ENCODE peak calls at places on chromosomes 5 and 9, in five cellular contexts. K is IMR-90, M is tibial artery, S is H1, U is stomach. L is an unnamed sample. For H3K4me1, the result is how much of the 10 kb centered on the place peaks cover.

GRCh38 chr9:130328349-130328801 is 62.8 kb downstream of the HMCN2 start:
- DNase-seq in K (peak), S (no peak), M (peak), U (peak), L (peak)

GRCh38 chr5:14281746-14282181 is 138.6 kb downstream of the TRIO start:
- DNase-seq in K (no peak), U (no peak), S (no peak), M (no peak), L (no peak)

GRCh38 chr9:100087218-100087617 is 11.6 kb downstream of the ERP44 start:
- DNase-seq in M (no peak), S (no peak), U (no peak), K (peak), L (no peak)

GRCh38 chr5:43017438-43017820 is 22.7 kb downstream of the ANXA2R start:
- DNase-seq in S (no peak), U (no peak), K (peak), M (peak), L (peak)

GRCh38 chr5:92976156-92976555 is 604.9 kb downstream of the NR2F1-AS1 start:
- DNase-seq in M (no peak), S (no peak), K (no peak), U (no peak), L (no peak)

GRCh38 chr9:132647806-132648205 is 22.0 kb downstream of the DDX31 start:
- DNase-seq in M (no peak), U (no peak), K (peak), S (no peak), L (no peak)

GRCh38 chr5:9263656-9264055 is 282.2 kb downstream of the SEMA5A start:
- DNase-seq in U (no peak), M (no peak), S (no peak), K (no peak), L (no peak)

GRCh38 chr5:179801304-179802206 is 5.1 kb downstream of the MGAT4B start:
- DNase-seq in U (peak), M (peak), S (peak), K (peak), L (peak)

GRCh38 chr9:81303658-81304057 is 385.7 kb downstream of the TLE1 start:
- DNase-seq in M (no peak), S (no peak), U (no peak), K (no peak), L (no peak)

GRCh38 chr9:129131300-129132145 is 20.3 kb downstream of the PTPA start:
- DNase-seq in K (peak), U (peak), S (peak), M (peak), L (peak)

GRCh38 chr5:6475626-6476312 is 27.1 kb downstream of the UBE2QL1 start:
- DNase-seq in S (peak), K (no peak), U (peak), M (peak), L (no peak)

GRCh38 chr5:12242960-12243888 is 339.0 kb upstream of the CTNND2 start:
- DNase-seq in U (no peak), S (no peak), K (no peak), M (no peak), L (no peak)

DNA sequence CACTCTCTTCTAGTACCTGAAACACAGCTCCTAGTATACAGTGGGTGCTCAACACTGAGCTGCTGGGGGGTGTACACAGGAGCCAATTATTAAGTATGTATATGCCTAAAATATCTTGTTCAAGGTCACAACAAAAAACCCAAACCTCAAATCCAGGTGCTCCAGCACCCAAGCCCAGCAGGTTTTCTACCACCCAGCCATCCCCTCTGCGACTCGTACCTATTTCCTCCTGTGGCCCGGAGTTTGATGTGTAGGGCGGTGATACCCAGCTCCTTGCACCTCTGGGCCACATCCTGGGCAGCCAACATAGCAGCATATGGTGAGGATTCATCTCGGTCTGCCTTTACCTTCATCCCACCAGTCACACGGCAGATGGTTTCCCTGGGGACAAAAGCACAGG is 3.0 kb downstream of the RPS14 start:
- DNase-seq in K (no peak), M (no peak), S (no peak), U (no peak), L (no peak)
- H3K27ac ChIP-seq in K (no peak), M (no peak), S (peak), U (no peak), L (no peak)

GRCh38 chr5:113221294-113222176 is 213.3 kb downstream of the TSSK1B start:
- DNase-seq in U (no peak), M (no peak), S (peak), K (peak), L (no peak)

GRCh38 chr5:113218200-113218599 is 216.6 kb downstream of the TSSK1B start:
- DNase-seq in U (no peak), K (no peak), S (no peak), M (no peak), L (no peak)

GRCh38 chr5:113217619-113218184 is 217.1 kb downstream of the TSSK1B start:
- DNase-seq in M (no peak), S (no peak), K (no peak), U (no peak), L (no peak)

GRCh38 chr5:113218906-113219517 is 215.8 kb downstream of the TSSK1B start:
- DNase-seq in M (no peak), U (no peak), K (no peak), S (no peak), L (no peak)

GRCh38 chr5:113219695-113220094 is 215.1 kb downstream of the TSSK1B start:
- DNase-seq in K (no peak), M (no peak), U (no peak), S (no peak), L (no peak)
- H3K4me1 ChIP-seq in K (under half), M (under half), U (under half), S (under half), L (under half)

DNA sequence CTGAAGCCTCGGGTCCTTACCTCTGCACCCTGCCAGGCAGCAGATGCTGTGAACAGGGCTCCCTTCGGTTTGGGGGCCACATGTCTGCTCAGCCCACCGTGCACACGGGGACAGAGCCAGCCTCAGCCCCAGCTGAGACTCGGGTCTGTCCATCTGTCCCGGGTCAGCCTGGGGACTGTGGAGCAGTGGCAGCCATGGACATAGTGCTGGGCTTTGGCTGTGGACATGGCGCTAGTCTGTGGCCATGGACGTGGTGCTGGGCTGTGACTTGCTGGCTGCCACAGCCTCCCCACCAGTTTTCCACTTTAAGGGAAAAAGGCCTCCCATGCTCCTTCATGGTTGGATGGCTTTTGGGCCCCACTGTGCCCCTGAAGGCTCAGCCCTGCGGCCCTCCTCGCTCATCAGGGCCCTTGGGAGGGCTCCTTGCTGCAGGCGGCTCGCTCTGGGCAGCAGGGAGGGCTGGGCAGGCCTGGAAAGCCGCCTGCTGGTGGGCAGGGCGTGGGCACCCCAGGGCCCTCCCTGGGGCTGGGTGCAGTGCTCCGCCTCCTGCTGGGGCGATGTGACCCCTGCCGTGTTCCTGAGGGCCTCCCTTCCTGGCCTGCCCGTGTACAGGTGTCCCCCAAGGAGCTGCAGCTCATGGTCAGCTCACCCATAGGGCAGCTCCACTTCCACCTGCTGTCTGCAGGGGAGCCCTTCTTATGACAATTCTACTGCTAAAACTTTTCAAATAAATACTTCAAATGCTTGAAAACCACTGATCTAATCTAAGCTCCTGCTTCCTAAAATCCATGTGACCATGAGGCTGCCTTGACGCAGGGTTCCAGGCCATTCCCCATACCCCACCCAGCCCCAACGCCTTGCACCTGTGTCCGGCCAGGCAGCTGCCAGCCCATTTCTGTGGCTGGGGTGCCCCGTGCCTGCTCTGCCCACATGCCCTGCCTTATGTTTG is 112.1 kb upstream of the LMX1B start:
- DNase-seq in U (no peak), S (no peak), K (no peak), M (no peak), L (no peak)
- TF ChIP-seq CTCF in U (no peak), S (no peak), K (no peak), M (no peak), L (no peak)

GRCh38 chr5:62077387-62077786 is 228.6 kb upstream of the KIF2A start:
- DNase-seq in S (no peak), M (no peak), K (no peak), U (no peak), L (no peak)
- H3K27ac ChIP-seq in S (no peak), M (no peak), K (no peak), U (no peak), L (no peak)

GRCh38 chr9:116337015-116337414 is 183.4 kb downstream of the PAPPA start:
- DNase-seq in U (no peak), S (no peak), M (no peak), K (peak), L (no peak)

GRCh38 chr9:116342071-116342470 is 188.5 kb downstream of the PAPPA start:
- DNase-seq in S (no peak), M (no peak), U (no peak), K (no peak), L (no peak)

GRCh38 chr9:116336133-116336862 is 182.7 kb downstream of the PAPPA start:
- DNase-seq in M (no peak), U (no peak), K (peak), S (no peak), L (no peak)

GRCh38 chr9:116342941-116343340 is 189.3 kb downstream of the PAPPA start:
- DNase-seq in U (no peak), M (no peak), K (peak), S (no peak), L (no peak)

GRCh38 chr9:116340270-116340669 is 186.7 kb downstream of the PAPPA start:
- DNase-seq in S (no peak), M (no peak), U (no peak), K (no peak), L (no peak)
- H3K4me1 ChIP-seq in S (under half), M (under half), U (under half), K (under half), L (under half)

DNA sequence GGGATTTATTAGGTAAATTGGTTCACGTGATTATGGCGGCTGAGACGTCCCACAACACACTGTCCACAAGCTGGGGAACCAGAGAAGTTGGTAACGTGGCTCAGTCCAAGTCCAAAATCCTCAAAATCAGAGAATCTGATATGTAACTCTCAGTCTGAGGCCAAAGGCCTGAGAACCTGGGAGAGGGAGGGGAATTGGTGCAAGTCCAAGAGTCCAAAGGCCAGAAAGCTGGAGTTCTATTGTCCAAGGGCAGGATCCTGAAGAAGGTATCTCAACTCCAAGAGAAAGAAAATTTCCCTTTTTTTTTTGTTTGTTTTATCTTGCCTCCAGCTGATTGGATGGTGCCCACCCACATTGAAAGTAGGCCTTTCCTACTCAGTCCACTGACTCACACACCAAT is 83.8 kb downstream of the PRDM9 start:
- DNase-seq in U (no peak), K (no peak), M (no peak), S (no peak), L (no peak)
- TF ChIP-seq CTCF in U (no peak), K (no peak), M (no peak), S (no peak), L (no peak)

L was measured in colonic mucosa.